ENCODE peak calls at places on chromosome 17, in four cellular contexts. One of them, this sample, is unnamed. For H3K4me1, the result is how much of the 10 kb centered on the place peaks cover.

GRCh38 chr17:14070344-14071007 is 1.2 kb downstream of the COX10 start:
- DNase-seq in mesendoderm: no peak
- DNase-seq in H1: no peak
- DNase-seq in H9: no peak
- DNase-seq in this sample: no peak

GRCh38 chr17:35345926-35346771 is 27.3 kb downstream of the SLFN11 start:
- DNase-seq in H9: peak
- DNase-seq in mesendoderm: peak
- DNase-seq in H1: peak
- DNase-seq in this sample: peak

GRCh38 chr17:57114085-57114673 is 29.1 kb downstream of the AKAP1 start:
- DNase-seq in mesendoderm: peak
- DNase-seq in H1: peak
- DNase-seq in H9: peak
- DNase-seq in this sample: peak

GRCh38 chr17:2410951-2411350 is 10.1 kb upstream of the MNT start:
- DNase-seq in H1: no peak
- DNase-seq in mesendoderm: no peak
- DNase-seq in H9: no peak
- DNase-seq in this sample: no peak

GRCh38 chr17:4160294-4160859 is 17.4 kb downstream of the CYB5D2 start:
- DNase-seq in H1: no peak
- DNase-seq in mesendoderm: no peak
- DNase-seq in H9: no peak
- DNase-seq in this sample: no peak

GRCh38 chr17:14301761-14302401 is 1.0 kb downstream of the HS3ST3B1 start:
- DNase-seq in H1: peak
- DNase-seq in H9: peak
- DNase-seq in mesendoderm: no peak
- DNase-seq in this sample: peak

GRCh38 chr17:62653831-62654829 is 26.7 kb downstream of the MRC2 start:
- DNase-seq in H1: no peak
- DNase-seq in mesendoderm: peak
- DNase-seq in H9: no peak
- DNase-seq in this sample: peak

GRCh38 chr17:39082482-39082881 is 69.0 kb downstream of the PLXDC1 start:
- DNase-seq in H9: no peak
- DNase-seq in H1: no peak
- DNase-seq in mesendoderm: no peak
- DNase-seq in this sample: peak

GRCh38 chr17:11986939-11987329 is 10.3 kb downstream of the ZNF18 start:
- DNase-seq in H1: no peak
- DNase-seq in H9: no peak
- DNase-seq in mesendoderm: peak
- DNase-seq in this sample: peak

GRCh38 chr17:21353326-21354010 is 22.7 kb upstream of the KCNJ12 start:
- DNase-seq in mesendoderm: no peak
- DNase-seq in H1: no peak
- DNase-seq in H9: no peak
- DNase-seq in this sample: no peak

GRCh38 chr17:40541873-40542561 is 23.3 kb downstream of the CCR7 start:
- DNase-seq in H9: no peak
- DNase-seq in H1: no peak
- DNase-seq in mesendoderm: no peak
- DNase-seq in this sample: no peak

GRCh38 chr17:8382880-8383142 is 182 bp downstream of the RPL26 start:
- DNase-seq in H9: no peak
- DNase-seq in H1: no peak
- DNase-seq in mesendoderm: no peak
- DNase-seq in this sample: no peak

GRCh38 chr17:49022391-49022941 is 25.3 kb downstream of the IGF2BP1 start:
- DNase-seq in H9: peak
- DNase-seq in mesendoderm: peak
- DNase-seq in H1: peak
- DNase-seq in this sample: peak

GRCh38 chr17:59357929-59358328 is 26.5 kb downstream of the YPEL2 start:
- DNase-seq in mesendoderm: no peak
- DNase-seq in H9: no peak
- DNase-seq in H1: no peak
- DNase-seq in this sample: peak

GRCh38 chr17:57819273-57819672 is 30.6 kb downstream of the MRPS23 start:
- DNase-seq in mesendoderm: no peak
- DNase-seq in H9: no peak
- DNase-seq in H1: no peak
- DNase-seq in this sample: no peak

GRCh38 chr17:55588446-55588845 is 77.2 kb upstream of the SMIM36 start:
- DNase-seq in H1: no peak
- DNase-seq in H9: no peak
- DNase-seq in mesendoderm: no peak
- DNase-seq in this sample: peak

GRCh38 chr17:35289222-35289621 is 46.4 kb downstream of the SLFN5 start:
- DNase-seq in H1: no peak
- DNase-seq in mesendoderm: no peak
- DNase-seq in H9: no peak
- DNase-seq in this sample: no peak

GRCh38 chr17:61582593-61582992 is 8.4 kb downstream of the NACA2 start:
- DNase-seq in mesendoderm: no peak
- DNase-seq in H1: no peak
- DNase-seq in H9: no peak
- DNase-seq in this sample: no peak

GRCh38 chr17:72119963-72120877 is 600 bp upstream of the SOX9 start:
- DNase-seq in mesendoderm: peak
- DNase-seq in H9: peak
- DNase-seq in H1: peak
- DNase-seq in this sample: peak

GRCh38 chr17:72122002-72122310 is 1.1 kb downstream of the SOX9 start:
- DNase-seq in H9: no peak
- DNase-seq in H1: no peak
- DNase-seq in mesendoderm: no peak
- DNase-seq in this sample: peak

GRCh38 chr17:72122336-72122667 is 1.5 kb downstream of the SOX9 start:
- DNase-seq in mesendoderm: no peak
- DNase-seq in H9: no peak
- DNase-seq in H1: no peak
- DNase-seq in this sample: no peak

GRCh38 chr17:72120878-72121163 is at the start of gene SOX9:
- DNase-seq in H9: peak
- DNase-seq in mesendoderm: peak
- DNase-seq in H1: peak
- DNase-seq in this sample: peak

GRCh38 chr17:72121164-72122001 is 563 bp downstream of the SOX9 start:
- DNase-seq in H9: peak
- DNase-seq in H1: peak
- DNase-seq in mesendoderm: peak
- DNase-seq in this sample: peak
- H2BK120ac ChIP-seq in H9: no peak
- H2BK120ac ChIP-seq in H1: no peak
- H2BK120ac ChIP-seq in mesendoderm: no peak
- H2BK120ac ChIP-seq in this sample: peak

DNA sequence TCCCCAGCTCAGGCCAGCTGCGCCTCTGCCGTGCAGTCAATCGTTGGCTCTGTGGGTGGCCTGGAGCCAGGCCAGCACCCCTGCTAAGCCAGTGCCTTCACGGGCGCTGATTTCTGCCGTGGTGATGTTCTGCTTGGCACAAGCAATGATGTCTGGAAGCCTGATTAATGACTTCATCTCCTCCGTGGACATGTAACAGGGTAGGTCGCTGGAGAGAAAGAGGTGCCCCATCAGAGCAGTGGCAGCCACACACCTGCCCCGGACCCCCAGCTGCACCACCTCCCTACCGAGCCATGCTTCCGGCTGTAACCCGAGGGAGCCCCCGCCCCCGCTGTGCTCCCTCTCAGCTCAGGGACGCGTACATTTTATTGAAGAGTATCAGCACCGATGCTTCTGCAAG is 1.9 kb downstream of the ARL16 start:
- DNase-seq in H9: no peak
- DNase-seq in mesendoderm: no peak
- DNase-seq in H1: no peak
- DNase-seq in this sample: no peak
- H3K4me1 ChIP-seq in H9: under half
- H3K4me1 ChIP-seq in mesendoderm: under half
- H3K4me1 ChIP-seq in H1: under half
- H3K4me1 ChIP-seq in this sample: under half

DNA sequence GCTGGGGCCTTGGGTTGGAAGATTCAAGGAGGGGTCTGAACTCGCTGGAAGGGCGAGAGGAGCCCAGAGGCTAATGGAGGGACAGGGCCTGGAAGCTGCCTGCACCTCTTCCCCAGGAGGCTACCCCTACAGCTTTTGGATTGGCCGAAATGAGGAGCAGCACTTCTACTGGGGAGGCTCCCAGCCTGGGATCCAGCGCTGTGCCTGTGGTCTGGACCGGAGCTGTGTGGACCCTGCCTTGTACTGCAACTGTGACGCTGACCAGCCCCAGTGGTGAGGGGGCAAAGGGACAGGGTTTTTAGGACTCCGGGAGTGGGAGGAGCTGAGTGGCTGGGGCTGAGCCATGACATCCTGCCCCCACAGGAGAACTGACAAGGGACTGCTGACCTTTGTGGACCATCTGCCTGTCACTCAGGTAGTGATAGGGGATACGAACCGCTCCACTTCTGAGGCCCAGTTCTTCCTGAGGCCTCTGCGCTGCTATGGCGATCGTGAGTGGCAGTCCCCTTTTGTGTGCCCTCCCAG is 8.8 kb downstream of the CNTNAP1 start:
- DNase-seq in H9: peak
- DNase-seq in mesendoderm: no peak
- DNase-seq in H1: no peak
- DNase-seq in this sample: no peak
- H4K5ac ChIP-seq in H9: no peak
- H4K5ac ChIP-seq in mesendoderm: no peak
- H4K5ac ChIP-seq in H1: no peak
- H4K5ac ChIP-seq in this sample: no peak

DNA sequence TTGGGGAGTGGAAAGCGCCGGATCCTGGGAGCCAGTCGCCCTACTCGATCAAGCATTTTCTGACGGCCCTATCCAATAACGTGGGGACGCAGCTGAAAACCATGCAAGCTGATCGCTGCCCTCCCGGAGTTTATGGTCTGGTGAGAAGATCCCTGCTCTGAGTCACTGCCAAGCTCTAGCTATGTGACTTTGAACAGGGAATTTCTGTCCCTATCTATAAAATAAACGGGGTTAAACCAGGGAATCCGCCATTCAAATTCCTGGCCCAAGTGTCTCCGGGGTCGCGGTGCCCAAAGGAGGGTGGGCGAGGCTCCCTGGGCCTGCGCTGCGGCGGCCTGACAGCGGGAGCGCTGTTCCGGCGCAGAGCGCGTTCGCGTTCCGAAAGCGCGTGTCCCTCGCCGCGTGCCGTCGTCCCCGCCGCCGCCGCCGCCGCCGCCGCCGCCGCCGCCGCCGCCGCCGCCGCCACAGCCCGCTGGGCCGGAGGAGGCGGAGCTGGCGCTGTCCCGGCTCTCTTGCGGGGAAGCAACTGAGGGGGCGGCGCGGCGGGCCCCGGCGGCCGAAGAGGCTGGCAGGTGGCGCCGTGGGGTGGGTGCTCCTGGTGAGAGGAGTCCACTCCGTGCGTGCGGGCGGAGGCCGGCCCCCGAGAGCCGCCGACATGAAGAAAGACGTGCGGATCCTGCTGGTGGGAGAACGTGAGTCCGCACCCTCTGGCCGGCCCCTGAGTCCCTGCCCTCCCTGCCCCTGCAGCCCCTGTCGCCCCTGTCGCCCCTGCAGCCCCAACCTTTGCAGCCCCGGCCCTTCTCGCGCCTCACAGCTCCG is at the start of gene RHOT1:
- DNase-seq in mesendoderm: peak
- DNase-seq in H9: peak
- DNase-seq in H1: peak
- DNase-seq in this sample: peak
- H2BK120ac ChIP-seq in mesendoderm: no peak
- H2BK120ac ChIP-seq in H9: no peak
- H2BK120ac ChIP-seq in H1: peak
- H2BK120ac ChIP-seq in this sample: peak

GRCh38 chr17:81867123-81867951 is 3.8 kb downstream of the ARHGDIA start:
- DNase-seq in H1: peak
- DNase-seq in mesendoderm: peak
- DNase-seq in H9: peak
- DNase-seq in this sample: peak

GRCh38 chr17:81866440-81867122 is 4.6 kb downstream of the ARHGDIA start:
- DNase-seq in mesendoderm: no peak
- DNase-seq in H9: no peak
- DNase-seq in H1: no peak
- DNase-seq in this sample: no peak

GRCh38 chr17:81865733-81866439 is 5.3 kb downstream of the ARHGDIA start:
- DNase-seq in mesendoderm: no peak
- DNase-seq in H1: no peak
- DNase-seq in H9: peak
- DNase-seq in this sample: no peak

GRCh38 chr17:81863833-81864768 is 3.8 kb upstream of the P4HB start:
- DNase-seq in mesendoderm: peak
- DNase-seq in H9: peak
- DNase-seq in H1: no peak
- DNase-seq in this sample: no peak

GRCh38 chr17:81865358-81865732 is 5.0 kb upstream of the P4HB start:
- DNase-seq in mesendoderm: no peak
- DNase-seq in H9: no peak
- DNase-seq in H1: no peak
- DNase-seq in this sample: no peak
- H3K4me1 ChIP-seq in mesendoderm: under half
- H3K4me1 ChIP-seq in H9: under half
- H3K4me1 ChIP-seq in H1: under half
- H3K4me1 ChIP-seq in this sample: under half

This sample was measured in IMR-90.